ENCODE peak calls at places on chromosomes 7 and 10, in nine cellular contexts. O is astrocyte; L is left lung; K is LoVo; E is endothelial cell of umbilical vein; H is activated CD8-positive, alpha-beta memory T cell treated with anti-CD3 and anti-CD28 coated beads for 24 hours; B is right cardiac atrium; Y is fibroblast of gingiva; W is stimulated activated CD4-positive, alpha-beta T cell treated with anti-CD3 and anti-CD28 coated beads, Interleukin-12 subunit alpha, Interleukin-12 subunit beta, amount 100 ng/mL, for 48 hours. J is an unnamed sample.

GRCh38 chr7:35792472-35793224 is 8.2 kb upstream of the SEPTIN7 start:
- DNase-seq in O (no peak), Y (peak), K (no peak), E (peak), W (no peak), H (no peak), B (no peak), L (no peak), J (no peak)

GRCh38 chr10:65660006-65660405 is 1265.8 kb upstream of the LRRTM3 start:
- DNase-seq in Y (no peak), L (no peak), W (no peak), K (no peak), B (no peak), O (no peak), E (no peak), H (no peak), J (no peak)

GRCh38 chr7:33814958-33815735 is 90.2 kb upstream of the BMPER start:
- DNase-seq in E (peak), B (no peak), W (no peak), K (no peak), Y (no peak), O (no peak), H (no peak), L (no peak), J (no peak)

GRCh38 chr10:77281719-77282118 is 355.9 kb downstream of the KCNMA1 start:
- DNase-seq in O (no peak), K (no peak), H (no peak), L (no peak), E (no peak), B (no peak), W (no peak), Y (no peak), J (no peak)

GRCh38 chr7:1898628-1899185 is 228.6 kb downstream of the ELFN1 start:
- DNase-seq in W (no peak), E (no peak), K (no peak), L (peak), Y (no peak), H (no peak), O (no peak), B (no peak), J (no peak)

GRCh38 chr10:94066411-94066810 is 72.7 kb downstream of the PLCE1 start:
- DNase-seq in K (peak), H (no peak), O (peak), B (no peak), Y (peak), L (no peak), E (peak), W (no peak), J (no peak)

GRCh38 chr10:125883198-125883597 is 2.1 kb upstream of the DHX32 start:
- DNase-seq in H (no peak), K (no peak), W (no peak), O (no peak), B (no peak), E (no peak), Y (no peak), L (no peak), J (no peak)

GRCh38 chr7:42993038-42993437 is 60.9 kb downstream of the MRPL32 start:
- DNase-seq in W (no peak), O (no peak), Y (no peak), L (no peak), K (no peak), E (no peak), H (no peak), B (no peak), J (no peak)

GRCh38 chr7:114554781-114555537 is 140.3 kb downstream of the FOXP2 start:
- DNase-seq in E (no peak), W (no peak), L (no peak), Y (peak), H (no peak), B (no peak), O (peak), K (peak), J (peak)

GRCh38 chr7:139095194-139095659 is 14.3 kb downstream of the ZC3HAV1 start:
- DNase-seq in Y (no peak), B (no peak), O (no peak), K (no peak), L (peak), E (no peak), H (peak), W (peak), J (no peak)

GRCh38 chr10:22573820-22574569 is 140.4 kb downstream of the PIP4K2A start:
- DNase-seq in O (no peak), Y (peak), W (no peak), E (peak), L (no peak), K (no peak), B (no peak), H (no peak), J (peak)

GRCh38 chr7:111568870-111569462 is 6.7 kb upstream of the IMMP2L start:
- DNase-seq in H (no peak), W (no peak), B (no peak), E (no peak), O (no peak), Y (no peak), K (no peak), L (no peak), J (no peak)

GRCh38 chr7:92925876-92926696 is 89.7 kb upstream of the CDK6 start:
- DNase-seq in Y (no peak), E (no peak), O (no peak), L (no peak), W (no peak), K (no peak), H (no peak), B (no peak), J (no peak)

GRCh38 chr7:152949198-152949597 is 189.6 kb downstream of the ACTR3B start:
- DNase-seq in H (no peak), E (no peak), K (no peak), W (no peak), Y (no peak), L (no peak), B (no peak), O (no peak), J (no peak)

GRCh38 chr7:52771177-52771576 is 264.3 kb upstream of the POM121L12 start:
- DNase-seq in W (no peak), B (no peak), L (no peak), K (no peak), O (no peak), Y (no peak), H (no peak), E (no peak), J (no peak)

GRCh38 chr10:18043148-18043547 is 91.4 kb downstream of the SLC39A12 start:
- DNase-seq in O (peak), L (no peak), E (no peak), Y (no peak), K (peak), H (no peak), W (no peak), B (no peak), J (no peak)

GRCh38 chr7:155198901-155199845 is 98.5 kb upstream of the INSIG1 start:
- DNase-seq in B (no peak), H (peak), K (no peak), O (peak), L (no peak), Y (no peak), E (no peak), W (peak), J (no peak)

GRCh38 chr7:135755351-135755753 is 6.7 kb upstream of the FAM180A start:
- DNase-seq in Y (peak), L (no peak), K (no peak), E (no peak), W (no peak), O (no peak), H (no peak), B (no peak), J (no peak)

GRCh38 chr10:84329094-84329611 is 764 bp downstream of the CCSER2 start:
- DNase-seq in B (peak), H (no peak), Y (peak), L (no peak), O (peak), W (peak), K (peak), E (peak), J (no peak)

GRCh38 chr7:50632561-50633413 is 67.6 kb upstream of the DDC start:
- DNase-seq in E (peak), L (no peak), W (peak), H (peak), B (no peak), K (peak), Y (peak), O (peak), J (peak)

GRCh38 chr10:14748471-14748870 is 26.2 kb downstream of the FAM107B start:
- DNase-seq in H (no peak), L (no peak), B (peak), O (no peak), W (no peak), K (no peak), Y (peak), E (no peak), J (peak)

GRCh38 chr7:110090113-110090820 is 1000.7 kb upstream of the LRRN3 start:
- DNase-seq in O (peak), L (no peak), Y (no peak), E (peak), B (no peak), H (no peak), W (peak), K (peak), J (no peak)

GRCh38 chr10:121437596-121437995 is 160.6 kb downstream of the FGFR2 start:
- DNase-seq in O (no peak), B (peak), H (no peak), K (no peak), W (no peak), E (no peak), Y (no peak), L (no peak), J (no peak)

J was measured in adrenal gland.